ENCODE peak calls at places on chromosomes 5 and 9, in five cellular contexts. C, T, X, F and Y are unnamed samples.

GRCh38 chr5:150144876-150145275 is 10.8 kb downstream of the PDGFRB start:
- DNase-seq in C (no peak), T (no peak), X (no peak), F (peak), Y (no peak)

GRCh38 chr5:72767289-72768010 is 49.0 kb upstream of the TNPO1 start:
- DNase-seq in C (no peak), T (no peak), X (no peak), F (no peak), Y (no peak)

GRCh38 chr9:108443741-108444140 is 412.0 kb downstream of the ACTL7B start:
- DNase-seq in C (no peak), T (no peak), X (no peak), F (peak), Y (no peak)

GRCh38 chr9:29211681-29212589 is 1638.7 kb upstream of the C9orf72 start:
- DNase-seq in C (peak), T (no peak), X (peak), F (no peak), Y (peak)

GRCh38 chr5:17398439-17398838 is 99.6 kb upstream of the TAF11L2 start:
- DNase-seq in C (no peak), T (no peak), X (no peak), F (peak), Y (peak)

GRCh38 chr9:136626066-136626725 is 36.5 kb upstream of the EGFL7 start:
- DNase-seq in C (peak), T (no peak), X (no peak), F (no peak), Y (no peak)

GRCh38 chr5:143791848-143792701 is 19.9 kb upstream of the HMHB1 start:
- DNase-seq in C (no peak), T (no peak), X (no peak), F (no peak), Y (no peak)

GRCh38 chr5:58849995-58850667 is 267.3 kb downstream of the RAB3C start:
- DNase-seq in C (peak), T (no peak), X (no peak), F (peak), Y (no peak)

GRCh38 chr9:129483467-129484324 is 137.2 kb downstream of the C9orf50 start:
- DNase-seq in C (peak), T (peak), X (peak), F (peak), Y (no peak)
- TF ChIP-seq POLR2A in C (peak), T (peak), X (peak), F (no peak), Y (no peak)

GRCh38 chr5:52948418-52949076 is 40.6 kb upstream of the ITGA2 start:
- DNase-seq in C (peak), T (no peak), X (peak), F (peak), Y (no peak)
- TF ChIP-seq POLR2A in C (no peak), T (no peak), X (no peak), F (no peak), Y (no peak)

GRCh38 chr9:97740848-97741821 is 44.0 kb upstream of the XPA start:
- DNase-seq in C (peak), T (peak), X (peak), F (peak), Y (no peak)
- TF ChIP-seq POLR2A in C (no peak), T (no peak), X (no peak), F (no peak), Y (no peak)

GRCh38 chr5:179858586-179859427 is at the start of gene MRNIP:
- DNase-seq in C (peak), T (peak), X (peak), F (peak), Y (peak)
- TF ChIP-seq POLR2A in C (peak), T (no peak), X (peak), F (peak), Y (peak)

DNA sequence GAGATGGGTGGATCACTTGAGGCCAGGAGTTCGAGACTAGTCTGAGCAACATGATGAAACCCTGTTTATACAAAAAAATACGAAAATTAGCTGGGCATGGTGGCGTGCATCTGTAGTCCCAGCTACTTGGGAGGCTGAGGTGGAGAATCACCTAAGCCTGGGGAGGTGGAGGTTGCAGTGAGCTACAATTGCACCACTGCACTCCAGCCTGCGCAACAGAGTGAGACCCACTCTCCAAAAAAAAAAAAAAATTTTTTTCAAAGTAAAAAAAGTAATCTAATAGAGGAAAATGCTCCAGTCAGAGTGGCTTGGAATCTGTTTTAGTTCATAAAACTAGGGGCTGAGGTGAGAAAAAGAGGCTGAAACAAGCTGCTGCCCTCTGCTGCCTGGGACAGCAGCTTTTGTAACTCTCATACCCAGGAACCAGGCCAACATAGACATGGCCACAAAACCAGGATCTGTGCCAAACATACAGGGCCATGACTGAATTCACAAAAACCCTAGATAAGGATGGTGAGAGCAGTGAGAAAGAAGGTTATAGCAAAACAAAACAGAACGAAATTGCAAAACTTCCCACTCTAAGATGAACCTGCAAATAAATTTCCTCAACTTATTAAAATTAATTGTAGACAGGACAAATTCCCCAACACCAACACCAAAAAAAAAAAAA is 13.1 kb upstream of the DCAF12 start:
- DNase-seq in C (peak), T (no peak), X (no peak), F (peak), Y (peak)
- TF ChIP-seq POLR2A in C (no peak), T (no peak), X (no peak), F (no peak), Y (no peak)

DNA sequence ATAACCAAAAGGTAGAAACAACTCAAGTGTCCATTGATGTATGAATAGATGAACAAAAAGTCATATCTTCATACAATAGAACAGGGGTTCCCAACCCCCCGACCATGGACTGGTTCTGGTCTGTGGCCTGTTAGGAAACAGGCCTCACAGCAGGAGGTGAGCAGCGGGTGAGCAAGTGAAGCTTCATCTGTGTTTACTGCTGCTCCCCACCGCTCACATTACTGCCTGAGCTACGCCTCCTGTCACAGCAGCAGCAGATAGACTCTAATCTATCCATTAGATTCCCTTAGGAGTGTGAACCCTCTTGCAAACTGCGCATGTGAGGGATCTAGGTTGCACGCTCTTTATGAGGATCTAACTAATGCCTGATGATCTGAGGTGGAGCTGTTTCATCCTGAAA is 478.0 kb downstream of the BRINP1 start:
- DNase-seq in C (no peak), T (no peak), X (no peak), F (no peak), Y (no peak)
- TF ChIP-seq POLR2A in C (no peak), T (no peak), X (no peak), F (no peak), Y (no peak)

GRCh38 chr9:121743441-121744001 is 92.1 kb downstream of the DAB2IP start:
- DNase-seq in C (peak), T (peak), X (peak), F (peak), Y (peak)
- TF ChIP-seq POLR2A in C (peak), T (no peak), X (peak), F (peak), Y (peak)

DNA sequence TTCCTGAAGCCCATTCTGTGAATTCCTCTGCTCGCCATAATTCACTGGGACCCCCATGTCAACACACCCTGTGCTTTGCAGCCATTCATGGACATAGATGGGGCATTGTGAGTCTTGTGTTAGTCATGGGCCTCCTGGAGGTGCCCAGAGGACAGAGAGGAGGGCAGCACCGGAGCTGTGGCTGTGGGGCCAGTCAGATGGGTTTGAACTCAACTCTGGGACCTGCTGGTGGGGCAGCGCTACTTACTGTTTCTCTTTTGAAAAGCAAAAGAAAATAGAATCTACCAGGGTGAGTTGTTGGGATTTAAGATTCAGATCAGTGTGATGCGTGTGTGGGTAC is 11.3 kb upstream of the EXOC3 start:
- DNase-seq in C (no peak), T (no peak), X (no peak), F (no peak), Y (no peak)
- TF ChIP-seq POLR2A in C (no peak), T (no peak), X (no peak), F (no peak), Y (no peak)

DNA sequence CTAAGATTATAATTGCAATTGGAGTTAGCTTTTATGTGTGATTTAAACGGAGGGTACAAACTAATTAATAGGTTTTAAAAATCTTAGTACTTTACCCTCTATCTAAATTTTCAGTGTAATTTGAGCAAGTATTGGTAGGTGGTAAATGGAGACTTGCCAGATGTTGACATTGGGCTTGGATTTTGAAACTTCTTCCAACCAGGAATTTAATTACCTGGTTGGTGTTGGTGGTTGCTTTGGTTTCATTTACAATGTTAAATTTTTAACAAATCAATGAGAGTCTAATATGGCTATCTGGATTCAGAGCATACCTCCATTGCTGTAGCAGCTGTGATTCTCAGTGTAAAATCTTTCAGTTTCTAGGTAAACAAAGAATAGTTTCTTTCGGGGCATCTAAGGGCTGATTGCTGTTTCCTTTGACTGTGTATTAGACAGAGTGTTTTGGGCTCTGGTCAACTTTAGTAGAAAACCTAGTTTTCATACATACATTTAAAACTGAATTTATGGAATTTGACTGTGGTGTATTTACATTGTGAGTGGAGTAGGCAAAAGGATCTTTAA is 1.9 kb downstream of the DAPK1 start:
- DNase-seq in C (no peak), T (no peak), X (no peak), F (no peak), Y (no peak)
- TF ChIP-seq POLR2A in C (no peak), T (no peak), X (no peak), F (no peak), Y (no peak)

GRCh38 chr9:35617548-35617947 is 665 bp downstream of the CD72 start:
- DNase-seq in C (no peak), T (no peak), X (no peak), F (no peak), Y (no peak)

GRCh38 chr9:35615981-35616680 is 2.1 kb downstream of the CD72 start:
- DNase-seq in C (no peak), T (no peak), X (no peak), F (no peak), Y (no peak)

GRCh38 chr9:35618325-35618727 is at the start of gene CD72:
- DNase-seq in C (peak), T (no peak), X (no peak), F (no peak), Y (no peak)

GRCh38 chr9:35618854-35619799 is 914 bp upstream of the CD72 start:
- DNase-seq in C (peak), T (no peak), X (no peak), F (peak), Y (no peak)

DNA sequence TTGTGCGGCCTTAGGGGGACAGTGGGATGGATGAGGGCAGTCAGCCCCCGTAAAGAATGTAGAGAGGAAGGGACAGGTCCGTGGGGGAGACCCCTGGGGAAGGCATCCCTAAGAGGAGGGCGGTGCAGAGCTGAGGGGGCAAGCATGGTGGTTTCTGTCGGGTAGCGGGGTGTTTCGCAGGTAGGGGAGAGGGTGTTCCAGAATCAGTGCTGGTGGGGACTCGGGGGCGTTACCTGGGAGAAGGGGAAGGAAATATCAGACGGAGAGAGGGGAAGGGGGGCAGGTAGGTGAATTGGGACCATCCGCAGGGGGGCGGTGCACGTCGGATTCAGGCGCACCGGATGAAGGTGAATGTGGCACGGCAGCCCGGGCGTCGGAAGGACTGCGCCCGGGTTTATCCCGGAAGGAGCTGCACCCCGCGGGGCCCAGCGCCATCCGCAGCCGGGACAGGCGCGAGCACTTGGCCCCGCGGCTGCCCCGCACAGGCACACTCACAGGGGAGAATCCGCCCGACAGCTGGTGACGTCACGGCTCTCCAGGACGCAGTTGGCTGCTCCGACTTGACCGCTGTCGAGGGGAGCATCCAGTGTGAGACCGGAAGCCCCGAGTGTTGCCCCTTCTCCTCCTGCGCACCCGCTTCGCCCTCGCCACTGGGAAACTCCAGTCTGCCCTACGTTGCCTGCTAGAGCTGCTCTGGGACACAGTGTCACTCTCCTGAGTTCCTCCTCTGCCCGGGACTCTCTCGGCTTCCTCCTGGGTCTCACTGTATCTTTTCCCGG is 1.3 kb downstream of the CD72 start:
- DNase-seq in C (peak), T (no peak), X (peak), F (peak), Y (no peak)
- TF ChIP-seq POLR2A in C (no peak), T (no peak), X (no peak), F (no peak), Y (no peak)